ENCODE peak calls at places on chromosomes 3 and 15, in nine cellular contexts. One of them, this sample, is unnamed.
A peak's percentile ranks its signal among the peaks of the same experiment; 100 is the strongest.

GRCh38 chr3:50292159-50292923 is at the start of gene IFRD2:
- DNase-seq in colonic mucosa: peak; percentile 97
- DNase-seq in aorta: peak; percentile 99
- DNase-seq in lower lobe of right lung: peak; percentile 99
- DNase-seq in CD8-positive, alpha-beta memory T cell: peak; percentile 93
- DNase-seq in neuronal stem cell: peak; percentile 94
- DNase-seq in fibroblast of lung: peak; percentile 97
- DNase-seq in H1: peak; percentile 91
- DNase-seq in uterus: peak; percentile 96
- DNase-seq in this sample: peak; percentile 97

GRCh38 chr15:59501531-59502113 is 63.6 kb downstream of the FAM81A start:
- DNase-seq in colonic mucosa: peak; percentile 58
- DNase-seq in aorta: no peak
- DNase-seq in lower lobe of right lung: no peak
- DNase-seq in CD8-positive, alpha-beta memory T cell: no peak
- DNase-seq in neuronal stem cell: peak; percentile 53
- DNase-seq in fibroblast of lung: peak; percentile 51
- DNase-seq in H1: peak; percentile 9
- DNase-seq in uterus: no peak
- DNase-seq in this sample: no peak

GRCh38 chr3:192831111-192831644 is 86.5 kb downstream of the MB21D2 start:
- DNase-seq in colonic mucosa: no peak
- DNase-seq in aorta: no peak
- DNase-seq in lower lobe of right lung: no peak
- DNase-seq in CD8-positive, alpha-beta memory T cell: no peak
- DNase-seq in neuronal stem cell: no peak
- DNase-seq in fibroblast of lung: peak; percentile 91
- DNase-seq in H1: no peak
- DNase-seq in uterus: no peak
- DNase-seq in this sample: no peak

GRCh38 chr3:13022348-13023250 is 50.6 kb downstream of the IQSEC1 start:
- DNase-seq in colonic mucosa: peak; percentile 51
- DNase-seq in aorta: peak; percentile 95
- DNase-seq in lower lobe of right lung: peak; percentile 50
- DNase-seq in CD8-positive, alpha-beta memory T cell: no peak
- DNase-seq in neuronal stem cell: no peak
- DNase-seq in fibroblast of lung: peak; percentile 89
- DNase-seq in H1: peak; percentile 31
- DNase-seq in uterus: peak; percentile 76
- DNase-seq in this sample: no peak

GRCh38 chr15:88913017-88913849 is at the start of gene MFGE8:
- DNase-seq in colonic mucosa: peak; percentile 78
- DNase-seq in aorta: peak; percentile 94
- DNase-seq in lower lobe of right lung: peak; percentile 78
- DNase-seq in CD8-positive, alpha-beta memory T cell: peak; percentile 64
- DNase-seq in neuronal stem cell: peak; percentile 85
- DNase-seq in fibroblast of lung: peak; percentile 66
- DNase-seq in H1: peak; percentile 71
- DNase-seq in uterus: peak; percentile 80
- DNase-seq in this sample: peak; percentile 89

GRCh38 chr15:90227336-90227735 is 6.4 kb downstream of the CIB1 start:
- DNase-seq in colonic mucosa: no peak
- DNase-seq in aorta: no peak
- DNase-seq in lower lobe of right lung: no peak
- DNase-seq in CD8-positive, alpha-beta memory T cell: no peak
- DNase-seq in neuronal stem cell: no peak
- DNase-seq in fibroblast of lung: no peak
- DNase-seq in H1: no peak
- DNase-seq in uterus: no peak
- DNase-seq in this sample: no peak

GRCh38 chr3:143266512-143266911 is 146.9 kb downstream of the CHST2 start:
- DNase-seq in colonic mucosa: no peak
- DNase-seq in aorta: no peak
- DNase-seq in lower lobe of right lung: no peak
- DNase-seq in CD8-positive, alpha-beta memory T cell: no peak
- DNase-seq in neuronal stem cell: no peak
- DNase-seq in fibroblast of lung: peak; percentile 45
- DNase-seq in H1: no peak
- DNase-seq in uterus: no peak
- DNase-seq in this sample: no peak

GRCh38 chr3:45105855-45106655 is 40.1 kb downstream of the CDCP1 start:
- DNase-seq in colonic mucosa: no peak
- DNase-seq in aorta: no peak
- DNase-seq in lower lobe of right lung: no peak
- DNase-seq in CD8-positive, alpha-beta memory T cell: peak; percentile 76
- DNase-seq in neuronal stem cell: no peak
- DNase-seq in fibroblast of lung: peak; percentile 87
- DNase-seq in H1: no peak
- DNase-seq in uterus: no peak
- DNase-seq in this sample: no peak

GRCh38 chr3:64187065-64187959 is 38.0 kb downstream of the PRICKLE2 start:
- DNase-seq in colonic mucosa: peak; percentile 37
- DNase-seq in aorta: peak; percentile 84
- DNase-seq in lower lobe of right lung: peak; percentile 51
- DNase-seq in CD8-positive, alpha-beta memory T cell: no peak
- DNase-seq in neuronal stem cell: no peak
- DNase-seq in fibroblast of lung: peak; percentile 97
- DNase-seq in H1: no peak
- DNase-seq in uterus: peak; percentile 87
- DNase-seq in this sample: peak; percentile 83

GRCh38 chr3:57256844-57257243 is 29.3 kb downstream of the APPL1 start:
- DNase-seq in colonic mucosa: no peak
- DNase-seq in aorta: no peak
- DNase-seq in lower lobe of right lung: no peak
- DNase-seq in CD8-positive, alpha-beta memory T cell: no peak
- DNase-seq in neuronal stem cell: no peak
- DNase-seq in fibroblast of lung: no peak
- DNase-seq in H1: no peak
- DNase-seq in uterus: no peak
- DNase-seq in this sample: no peak

GRCh38 chr15:47466357-47466756 is 250.9 kb upstream of the SEMA6D start:
- DNase-seq in colonic mucosa: no peak
- DNase-seq in aorta: no peak
- DNase-seq in lower lobe of right lung: no peak
- DNase-seq in CD8-positive, alpha-beta memory T cell: no peak
- DNase-seq in neuronal stem cell: no peak
- DNase-seq in fibroblast of lung: peak; percentile 64
- DNase-seq in H1: no peak
- DNase-seq in uterus: no peak
- DNase-seq in this sample: no peak

GRCh38 chr3:196554205-196554604 is 14.1 kb downstream of the WDR53 start:
- DNase-seq in colonic mucosa: no peak
- DNase-seq in aorta: no peak
- DNase-seq in lower lobe of right lung: no peak
- DNase-seq in CD8-positive, alpha-beta memory T cell: no peak
- DNase-seq in neuronal stem cell: no peak
- DNase-seq in fibroblast of lung: no peak
- DNase-seq in H1: no peak
- DNase-seq in uterus: no peak
- DNase-seq in this sample: no peak

GRCh38 chr15:76337739-76338554 is 1.4 kb downstream of the ISL2 start:
- DNase-seq in colonic mucosa: no peak
- DNase-seq in aorta: no peak
- DNase-seq in lower lobe of right lung: peak; percentile 52
- DNase-seq in CD8-positive, alpha-beta memory T cell: peak; percentile 21
- DNase-seq in neuronal stem cell: peak; percentile 59
- DNase-seq in fibroblast of lung: no peak
- DNase-seq in H1: no peak
- DNase-seq in uterus: no peak
- DNase-seq in this sample: no peak

GRCh38 chr15:76337047-76337738 is 620 bp downstream of the ISL2 start:
- DNase-seq in colonic mucosa: no peak
- DNase-seq in aorta: no peak
- DNase-seq in lower lobe of right lung: no peak
- DNase-seq in CD8-positive, alpha-beta memory T cell: peak; percentile 17
- DNase-seq in neuronal stem cell: no peak
- DNase-seq in fibroblast of lung: peak; percentile 45
- DNase-seq in H1: no peak
- DNase-seq in uterus: no peak
- DNase-seq in this sample: no peak

GRCh38 chr15:76335129-76335850 is 1.3 kb upstream of the ISL2 start:
- DNase-seq in colonic mucosa: no peak
- DNase-seq in aorta: no peak
- DNase-seq in lower lobe of right lung: no peak
- DNase-seq in CD8-positive, alpha-beta memory T cell: no peak
- DNase-seq in neuronal stem cell: no peak
- DNase-seq in fibroblast of lung: peak; percentile 26
- DNase-seq in H1: no peak
- DNase-seq in uterus: no peak
- DNase-seq in this sample: no peak

GRCh38 chr15:76335851-76336253 is 721 bp upstream of the ISL2 start:
- DNase-seq in colonic mucosa: no peak
- DNase-seq in aorta: no peak
- DNase-seq in lower lobe of right lung: no peak
- DNase-seq in CD8-positive, alpha-beta memory T cell: peak; percentile 10
- DNase-seq in neuronal stem cell: no peak
- DNase-seq in fibroblast of lung: peak; percentile 27
- DNase-seq in H1: no peak
- DNase-seq in uterus: no peak
- DNase-seq in this sample: no peak

DNA sequence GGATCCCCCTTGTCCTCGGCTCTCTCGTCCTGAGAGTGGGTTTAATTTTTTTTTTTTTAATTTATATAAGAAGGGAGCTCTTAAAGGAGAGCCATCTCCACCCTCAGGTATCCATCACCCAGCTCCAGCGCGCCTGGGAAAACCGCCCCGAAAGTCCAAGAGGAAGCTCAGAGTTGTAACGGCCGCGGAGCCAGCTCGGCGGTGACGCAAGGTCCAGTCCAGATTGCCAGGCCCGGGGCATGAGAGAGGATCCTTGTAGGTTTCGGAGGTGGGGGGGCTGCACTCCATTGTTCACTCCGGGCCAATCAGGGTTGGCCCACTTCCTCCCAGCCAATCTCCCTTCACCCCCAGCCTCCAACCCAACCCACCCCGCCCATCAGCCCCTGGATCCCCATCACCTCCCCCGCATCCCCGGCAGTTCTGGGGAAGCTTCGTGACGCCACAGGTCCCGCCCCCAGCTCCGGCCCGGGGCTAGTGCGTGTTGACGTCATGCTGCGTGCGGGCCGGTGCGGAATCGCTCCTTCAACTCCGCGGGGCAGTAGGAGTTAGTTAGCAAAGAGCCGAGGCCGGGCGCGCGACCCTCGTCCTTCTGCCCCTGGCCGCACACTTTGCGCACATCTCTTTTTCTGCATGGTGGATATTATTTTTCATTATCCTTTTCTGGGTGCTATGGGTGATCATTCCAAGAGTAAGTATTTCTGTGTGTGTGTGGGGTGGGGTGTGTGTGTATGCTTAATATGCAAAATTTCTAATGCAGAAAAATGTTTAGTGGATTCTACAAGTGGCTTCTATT is at the start of gene ISL2:
- DNase-seq in colonic mucosa: peak; percentile 78
- DNase-seq in aorta: peak; percentile 81
- DNase-seq in lower lobe of right lung: peak; percentile 84
- DNase-seq in CD8-positive, alpha-beta memory T cell: peak; percentile 12
- DNase-seq in neuronal stem cell: peak; percentile 90
- DNase-seq in fibroblast of lung: peak; percentile 89
- DNase-seq in H1: peak; percentile 89
- DNase-seq in uterus: no peak
- DNase-seq in this sample: peak; percentile 99
- H3K27ac ChIP-seq in colonic mucosa: no peak within 1 kb of the TSS
- H3K27ac ChIP-seq in aorta: no peak within 1 kb of the TSS
- H3K27ac ChIP-seq in lower lobe of right lung: no peak within 1 kb of the TSS
- H3K27ac ChIP-seq in CD8-positive, alpha-beta memory T cell: peak within 1 kb of the TSS; percentile 54
- H3K27ac ChIP-seq in neuronal stem cell: no peak within 1 kb of the TSS
- H3K27ac ChIP-seq in fibroblast of lung: no peak within 1 kb of the TSS
- H3K27ac ChIP-seq in H1: no peak within 1 kb of the TSS
- H3K27ac ChIP-seq in uterus: no peak within 1 kb of the TSS
- H3K27ac ChIP-seq in this sample: peak within 1 kb of the TSS; percentile 56

GRCh38 chr3:42691861-42692666 is 6.7 kb downstream of the KLHL40 start:
- DNase-seq in colonic mucosa: no peak
- DNase-seq in aorta: peak; percentile 68
- DNase-seq in lower lobe of right lung: peak; percentile 32
- DNase-seq in CD8-positive, alpha-beta memory T cell: no peak
- DNase-seq in neuronal stem cell: no peak
- DNase-seq in fibroblast of lung: no peak
- DNase-seq in H1: no peak
- DNase-seq in uterus: no peak
- DNase-seq in this sample: no peak
- H3K27ac ChIP-seq in colonic mucosa: no peak overlapping the region
- H3K27ac ChIP-seq in aorta: no peak overlapping the region
- H3K27ac ChIP-seq in lower lobe of right lung: no peak overlapping the region
- H3K27ac ChIP-seq in CD8-positive, alpha-beta memory T cell: no peak overlapping the region
- H3K27ac ChIP-seq in neuronal stem cell: no peak overlapping the region
- H3K27ac ChIP-seq in fibroblast of lung: no peak overlapping the region
- H3K27ac ChIP-seq in H1: no peak overlapping the region
- H3K27ac ChIP-seq in uterus: no peak overlapping the region
- H3K27ac ChIP-seq in this sample: no peak overlapping the region

GRCh38 chr3:4517095-4517494 is 23.9 kb downstream of the ITPR1 start:
- DNase-seq in colonic mucosa: no peak
- DNase-seq in aorta: no peak
- DNase-seq in lower lobe of right lung: no peak
- DNase-seq in CD8-positive, alpha-beta memory T cell: no peak
- DNase-seq in neuronal stem cell: no peak
- DNase-seq in fibroblast of lung: no peak
- DNase-seq in H1: no peak
- DNase-seq in uterus: no peak
- DNase-seq in this sample: no peak

GRCh38 chr3:4517643-4518042 is 24.5 kb downstream of the ITPR1 start:
- DNase-seq in colonic mucosa: no peak
- DNase-seq in aorta: no peak
- DNase-seq in lower lobe of right lung: no peak
- DNase-seq in CD8-positive, alpha-beta memory T cell: no peak
- DNase-seq in neuronal stem cell: no peak
- DNase-seq in fibroblast of lung: no peak
- DNase-seq in H1: no peak
- DNase-seq in uterus: no peak
- DNase-seq in this sample: no peak

GRCh38 chr3:4522962-4523361 is 29.8 kb downstream of the ITPR1 start:
- DNase-seq in colonic mucosa: no peak
- DNase-seq in aorta: no peak
- DNase-seq in lower lobe of right lung: no peak
- DNase-seq in CD8-positive, alpha-beta memory T cell: no peak
- DNase-seq in neuronal stem cell: no peak
- DNase-seq in fibroblast of lung: no peak
- DNase-seq in H1: no peak
- DNase-seq in uterus: no peak
- DNase-seq in this sample: no peak

GRCh38 chr3:4523710-4524422 is 30.7 kb downstream of the ITPR1 start:
- DNase-seq in colonic mucosa: no peak
- DNase-seq in aorta: no peak
- DNase-seq in lower lobe of right lung: no peak
- DNase-seq in CD8-positive, alpha-beta memory T cell: no peak
- DNase-seq in neuronal stem cell: no peak
- DNase-seq in fibroblast of lung: no peak
- DNase-seq in H1: no peak
- DNase-seq in uterus: no peak
- DNase-seq in this sample: no peak

GRCh38 chr3:4520013-4520881 is 27.1 kb downstream of the ITPR1 start:
- DNase-seq in colonic mucosa: no peak
- DNase-seq in aorta: no peak
- DNase-seq in lower lobe of right lung: no peak
- DNase-seq in CD8-positive, alpha-beta memory T cell: no peak
- DNase-seq in neuronal stem cell: no peak
- DNase-seq in fibroblast of lung: no peak
- DNase-seq in H1: no peak
- DNase-seq in uterus: no peak
- DNase-seq in this sample: no peak
- H3K27ac ChIP-seq in colonic mucosa: no peak overlapping the region
- H3K27ac ChIP-seq in aorta: peak overlapping the region; percentile 35
- H3K27ac ChIP-seq in lower lobe of right lung: peak overlapping the region; percentile 18
- H3K27ac ChIP-seq in CD8-positive, alpha-beta memory T cell: no peak overlapping the region
- H3K27ac ChIP-seq in neuronal stem cell: no peak overlapping the region
- H3K27ac ChIP-seq in fibroblast of lung: no peak overlapping the region
- H3K27ac ChIP-seq in H1: no peak overlapping the region
- H3K27ac ChIP-seq in uterus: no peak overlapping the region
- H3K27ac ChIP-seq in this sample: no peak overlapping the region

DNA sequence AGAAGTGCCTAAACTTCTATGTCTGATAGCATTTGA is at the start of gene TP63:
- DNase-seq in colonic mucosa: no peak
- DNase-seq in aorta: no peak
- DNase-seq in lower lobe of right lung: no peak
- DNase-seq in CD8-positive, alpha-beta memory T cell: no peak
- DNase-seq in neuronal stem cell: no peak
- DNase-seq in fibroblast of lung: no peak
- DNase-seq in H1: no peak
- DNase-seq in uterus: no peak
- DNase-seq in this sample: no peak
- H3K27ac ChIP-seq in colonic mucosa: no peak within 1 kb of the TSS
- H3K27ac ChIP-seq in aorta: no peak within 1 kb of the TSS
- H3K27ac ChIP-seq in lower lobe of right lung: no peak within 1 kb of the TSS
- H3K27ac ChIP-seq in CD8-positive, alpha-beta memory T cell: no peak within 1 kb of the TSS
- H3K27ac ChIP-seq in neuronal stem cell: no peak within 1 kb of the TSS
- H3K27ac ChIP-seq in fibroblast of lung: no peak within 1 kb of the TSS
- H3K27ac ChIP-seq in H1: no peak within 1 kb of the TSS
- H3K27ac ChIP-seq in uterus: no peak within 1 kb of the TSS
- H3K27ac ChIP-seq in this sample: no peak within 1 kb of the TSS

This sample was measured in RWPE2.